ENCODE peak calls at places on chromosomes 4 and X, in eight cellular contexts. One of them, this sample, is unnamed.

GRCh38 chr4:1309261-1310010 is 19.7 kb downstream of the MAEA start:
- DNase-seq in body of pancreas: peak; percentile 81
- DNase-seq in foreskin fibroblast: peak; percentile 96
- DNase-seq in transverse colon: peak; percentile 79
- DNase-seq in astrocyte of the spinal cord: peak; percentile 91
- DNase-seq in breast epithelium: peak; percentile 76
- DNase-seq in brain microvascular endothelial cell: peak; percentile 89
- DNase-seq in HFF-Myc: peak; percentile 83
- DNase-seq in this sample: no peak

GRCh38 chr4:107709916-107710315 is 10.1 kb downstream of the PAPSS1 start:
- DNase-seq in body of pancreas: no peak
- DNase-seq in foreskin fibroblast: peak; percentile 14
- DNase-seq in transverse colon: no peak
- DNase-seq in astrocyte of the spinal cord: no peak
- DNase-seq in breast epithelium: no peak
- DNase-seq in brain microvascular endothelial cell: no peak
- DNase-seq in HFF-Myc: no peak
- DNase-seq in this sample: no peak

GRCh38 chrX:873016-873415 is 242.4 kb downstream of the SHOX start:
- DNase-seq in body of pancreas: no peak
- DNase-seq in foreskin fibroblast: no peak
- DNase-seq in transverse colon: no peak
- DNase-seq in astrocyte of the spinal cord: no peak
- DNase-seq in breast epithelium: no peak
- DNase-seq in brain microvascular endothelial cell: no peak
- DNase-seq in HFF-Myc: no peak
- DNase-seq in this sample: no peak

GRCh38 chr4:13920901-13921300 is 293.4 kb upstream of the BOD1L1 start:
- DNase-seq in body of pancreas: peak; percentile 41
- DNase-seq in foreskin fibroblast: peak; percentile 99
- DNase-seq in transverse colon: peak; percentile 24
- DNase-seq in astrocyte of the spinal cord: peak; percentile 100
- DNase-seq in breast epithelium: no peak
- DNase-seq in brain microvascular endothelial cell: peak; percentile 100
- DNase-seq in HFF-Myc: peak; percentile 100
- DNase-seq in this sample: peak; percentile 100

GRCh38 chrX:14936561-14936960 is 63.3 kb downstream of the MOSPD2 start:
- DNase-seq in body of pancreas: no peak
- DNase-seq in foreskin fibroblast: peak; percentile 50
- DNase-seq in transverse colon: no peak
- DNase-seq in astrocyte of the spinal cord: peak; percentile 62
- DNase-seq in breast epithelium: no peak
- DNase-seq in brain microvascular endothelial cell: peak; percentile 62
- DNase-seq in HFF-Myc: peak; percentile 37
- DNase-seq in this sample: peak; percentile 30

GRCh38 chr4:112940364-112940763 is 109.1 kb upstream of the ANK2 start:
- DNase-seq in body of pancreas: no peak
- DNase-seq in foreskin fibroblast: no peak
- DNase-seq in transverse colon: no peak
- DNase-seq in astrocyte of the spinal cord: no peak
- DNase-seq in breast epithelium: no peak
- DNase-seq in brain microvascular endothelial cell: no peak
- DNase-seq in HFF-Myc: no peak
- DNase-seq in this sample: no peak

GRCh38 chr4:36177946-36178345 is 66.4 kb downstream of the ARAP2 start:
- DNase-seq in body of pancreas: no peak
- DNase-seq in foreskin fibroblast: no peak
- DNase-seq in transverse colon: no peak
- DNase-seq in astrocyte of the spinal cord: peak; percentile 13
- DNase-seq in breast epithelium: no peak
- DNase-seq in brain microvascular endothelial cell: no peak
- DNase-seq in HFF-Myc: no peak
- DNase-seq in this sample: no peak

GRCh38 chr4:13988347-13989265 is 361.1 kb upstream of the BOD1L1 start:
- DNase-seq in body of pancreas: peak; percentile 28
- DNase-seq in foreskin fibroblast: peak; percentile 95
- DNase-seq in transverse colon: no peak
- DNase-seq in astrocyte of the spinal cord: peak; percentile 97
- DNase-seq in breast epithelium: no peak
- DNase-seq in brain microvascular endothelial cell: peak; percentile 98
- DNase-seq in HFF-Myc: no peak
- DNase-seq in this sample: peak; percentile 93

GRCh38 chr4:15443770-15444169 is 15.9 kb downstream of the C1QTNF7 start:
- DNase-seq in body of pancreas: no peak
- DNase-seq in foreskin fibroblast: no peak
- DNase-seq in transverse colon: no peak
- DNase-seq in astrocyte of the spinal cord: no peak
- DNase-seq in breast epithelium: no peak
- DNase-seq in brain microvascular endothelial cell: no peak
- DNase-seq in HFF-Myc: no peak
- DNase-seq in this sample: no peak

GRCh38 chr4:113064244-113064643 is 14.8 kb downstream of the ANK2 start:
- DNase-seq in body of pancreas: peak; percentile 8
- DNase-seq in foreskin fibroblast: no peak
- DNase-seq in transverse colon: no peak
- DNase-seq in astrocyte of the spinal cord: no peak
- DNase-seq in breast epithelium: no peak
- DNase-seq in brain microvascular endothelial cell: no peak
- DNase-seq in HFF-Myc: no peak
- DNase-seq in this sample: no peak

GRCh38 chrX:20363003-20363674 is 96.4 kb upstream of the RPS6KA3 start:
- DNase-seq in body of pancreas: peak; percentile 29
- DNase-seq in foreskin fibroblast: no peak
- DNase-seq in transverse colon: peak; percentile 21
- DNase-seq in astrocyte of the spinal cord: no peak
- DNase-seq in breast epithelium: no peak
- DNase-seq in brain microvascular endothelial cell: peak; percentile 40
- DNase-seq in HFF-Myc: no peak
- DNase-seq in this sample: no peak

GRCh38 chr4:168731706-168732414 is 235.0 kb downstream of the PALLD start:
- DNase-seq in body of pancreas: no peak
- DNase-seq in foreskin fibroblast: no peak
- DNase-seq in transverse colon: no peak
- DNase-seq in astrocyte of the spinal cord: no peak
- DNase-seq in breast epithelium: no peak
- DNase-seq in brain microvascular endothelial cell: no peak
- DNase-seq in HFF-Myc: no peak
- DNase-seq in this sample: peak; percentile 43

GRCh38 chrX:5753291-5753690 is 475.4 kb downstream of the NLGN4X start:
- DNase-seq in body of pancreas: no peak
- DNase-seq in foreskin fibroblast: no peak
- DNase-seq in transverse colon: no peak
- DNase-seq in astrocyte of the spinal cord: no peak
- DNase-seq in breast epithelium: no peak
- DNase-seq in brain microvascular endothelial cell: no peak
- DNase-seq in HFF-Myc: no peak
- DNase-seq in this sample: no peak

GRCh38 chr4:72076562-72076961 is 44.8 kb downstream of the NPFFR2 start:
- DNase-seq in body of pancreas: no peak
- DNase-seq in foreskin fibroblast: no peak
- DNase-seq in transverse colon: no peak
- DNase-seq in astrocyte of the spinal cord: peak; percentile 81
- DNase-seq in breast epithelium: no peak
- DNase-seq in brain microvascular endothelial cell: peak; percentile 14
- DNase-seq in HFF-Myc: no peak
- DNase-seq in this sample: peak; percentile 92

GRCh38 chrX:7927259-7928167 is at the start of gene PNPLA4:
- DNase-seq in body of pancreas: peak; percentile 85
- DNase-seq in foreskin fibroblast: peak; percentile 64
- DNase-seq in transverse colon: peak; percentile 93
- DNase-seq in astrocyte of the spinal cord: peak; percentile 85
- DNase-seq in breast epithelium: peak; percentile 76
- DNase-seq in brain microvascular endothelial cell: peak; percentile 64
- DNase-seq in HFF-Myc: peak; percentile 2
- DNase-seq in this sample: peak; percentile 35

GRCh38 chr4:145609494-145610427 is 9.4 kb upstream of the MMAA start:
- DNase-seq in body of pancreas: peak; percentile 74
- DNase-seq in foreskin fibroblast: peak; percentile 61
- DNase-seq in transverse colon: peak; percentile 69
- DNase-seq in astrocyte of the spinal cord: peak; percentile 74
- DNase-seq in breast epithelium: peak; percentile 56
- DNase-seq in brain microvascular endothelial cell: peak; percentile 82
- DNase-seq in HFF-Myc: peak; percentile 61
- DNase-seq in this sample: no peak

GRCh38 chr4:89273741-89274141 is 33.9 kb downstream of the GPRIN3 start:
- DNase-seq in body of pancreas: no peak
- DNase-seq in foreskin fibroblast: no peak
- DNase-seq in transverse colon: no peak
- DNase-seq in astrocyte of the spinal cord: no peak
- DNase-seq in breast epithelium: no peak
- DNase-seq in brain microvascular endothelial cell: no peak
- DNase-seq in HFF-Myc: no peak
- DNase-seq in this sample: no peak

DNA sequence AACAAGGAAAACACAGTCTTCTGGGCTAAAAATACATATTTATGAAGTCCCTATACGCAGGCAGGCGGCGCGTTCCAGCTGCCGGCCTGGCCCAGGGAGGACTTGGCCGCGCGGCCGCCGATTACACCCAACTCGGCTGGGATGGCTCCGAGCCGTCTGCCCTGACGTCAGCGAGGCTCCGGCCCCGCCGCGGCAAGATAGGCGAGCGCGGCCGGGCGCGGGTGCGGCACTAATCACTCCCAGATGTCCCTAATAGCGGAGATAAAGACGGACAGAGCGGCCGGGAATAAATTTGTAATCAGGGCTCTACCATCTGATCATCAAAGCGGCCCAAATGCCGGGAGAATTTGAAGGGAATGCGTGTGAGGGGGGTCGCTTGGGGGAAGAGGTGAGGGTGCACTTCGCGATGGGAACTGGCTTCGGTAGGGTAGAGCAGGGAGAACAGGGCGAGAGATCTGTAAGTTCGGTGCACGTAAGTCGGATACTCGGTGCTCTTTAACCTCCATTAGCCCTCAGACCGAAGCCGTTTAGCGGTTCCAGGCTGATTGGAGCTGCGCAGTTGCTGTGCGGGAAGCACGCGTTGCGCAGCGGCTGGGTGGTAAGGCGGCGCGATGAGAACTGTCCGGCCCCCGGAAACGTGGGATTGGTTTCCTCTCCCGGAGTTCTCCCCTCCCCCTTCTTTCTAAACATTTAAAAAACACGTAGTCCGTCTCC is 7.7 kb downstream of the HAND2 start:
- DNase-seq in body of pancreas: peak; percentile 63
- DNase-seq in foreskin fibroblast: peak; percentile 93
- DNase-seq in transverse colon: peak; percentile 71
- DNase-seq in astrocyte of the spinal cord: peak; percentile 77
- DNase-seq in breast epithelium: no peak
- DNase-seq in brain microvascular endothelial cell: peak; percentile 58
- DNase-seq in HFF-Myc: peak; percentile 45
- DNase-seq in this sample: no peak
- TF ChIP-seq CTCF in body of pancreas: no peak
- TF ChIP-seq CTCF in foreskin fibroblast: no peak
- TF ChIP-seq CTCF in transverse colon: no peak
- TF ChIP-seq CTCF in astrocyte of the spinal cord: no peak
- TF ChIP-seq CTCF in breast epithelium: no peak
- TF ChIP-seq CTCF in brain microvascular endothelial cell: peak; percentile 1
- TF ChIP-seq CTCF in HFF-Myc: peak; percentile 15
- TF ChIP-seq CTCF in this sample: no peak

GRCh38 chr4:124066579-124066978 is 646.0 kb downstream of the ANKRD50 start:
- DNase-seq in body of pancreas: no peak
- DNase-seq in foreskin fibroblast: no peak
- DNase-seq in transverse colon: no peak
- DNase-seq in astrocyte of the spinal cord: no peak
- DNase-seq in breast epithelium: no peak
- DNase-seq in brain microvascular endothelial cell: no peak
- DNase-seq in HFF-Myc: no peak
- DNase-seq in this sample: no peak

GRCh38 chr4:124065941-124066340 is 646.6 kb downstream of the ANKRD50 start:
- DNase-seq in body of pancreas: no peak
- DNase-seq in foreskin fibroblast: no peak
- DNase-seq in transverse colon: no peak
- DNase-seq in astrocyte of the spinal cord: no peak
- DNase-seq in breast epithelium: no peak
- DNase-seq in brain microvascular endothelial cell: no peak
- DNase-seq in HFF-Myc: no peak
- DNase-seq in this sample: no peak

GRCh38 chr4:124067031-124067430 is 645.5 kb downstream of the ANKRD50 start:
- DNase-seq in body of pancreas: no peak
- DNase-seq in foreskin fibroblast: no peak
- DNase-seq in transverse colon: no peak
- DNase-seq in astrocyte of the spinal cord: no peak
- DNase-seq in breast epithelium: no peak
- DNase-seq in brain microvascular endothelial cell: no peak
- DNase-seq in HFF-Myc: no peak
- DNase-seq in this sample: no peak

DNA sequence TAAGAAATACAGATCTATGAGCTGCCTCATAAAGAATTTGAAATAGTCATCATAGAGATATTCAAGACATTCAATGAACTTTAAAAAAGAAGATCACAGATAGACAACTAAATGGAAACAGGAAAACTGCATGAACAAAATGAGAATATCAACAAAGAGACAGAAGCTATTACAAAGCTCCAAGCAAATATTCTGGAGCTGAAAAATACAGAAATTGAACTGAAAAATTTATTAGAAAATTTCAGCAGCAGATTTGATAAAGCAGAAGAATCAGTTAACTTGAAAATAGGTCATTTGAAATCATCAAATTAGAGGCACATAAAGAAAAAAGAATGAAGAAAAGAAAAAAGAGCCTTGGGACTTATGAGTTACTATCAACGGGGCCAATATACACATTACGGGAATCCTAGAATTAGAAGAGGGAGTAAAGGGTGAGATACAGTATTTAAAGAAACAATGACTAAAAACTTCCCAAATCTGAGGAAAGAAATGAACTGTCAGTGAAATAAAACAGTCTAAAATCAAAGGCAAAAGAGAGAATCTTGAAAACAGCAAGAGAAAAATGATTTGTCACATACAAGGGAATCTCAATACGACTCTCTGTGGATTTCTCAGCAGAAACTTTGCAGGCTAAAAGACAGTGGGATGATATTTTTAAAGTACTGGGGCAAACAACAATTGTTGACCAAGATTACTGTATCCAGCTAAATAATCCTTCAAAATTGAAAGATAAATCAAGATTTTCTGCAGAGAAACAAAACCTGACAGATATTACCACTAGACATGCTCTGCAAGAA is 641.6 kb downstream of the ANKRD50 start:
- DNase-seq in body of pancreas: no peak
- DNase-seq in foreskin fibroblast: no peak
- DNase-seq in transverse colon: no peak
- DNase-seq in astrocyte of the spinal cord: peak; percentile 13
- DNase-seq in breast epithelium: no peak
- DNase-seq in brain microvascular endothelial cell: no peak
- DNase-seq in HFF-Myc: no peak
- DNase-seq in this sample: no peak
- H3K4me3 ChIP-seq in body of pancreas: no peak overlapping the region
- H3K4me3 ChIP-seq in foreskin fibroblast: no peak overlapping the region
- H3K4me3 ChIP-seq in transverse colon: no peak overlapping the region
- H3K4me3 ChIP-seq in astrocyte of the spinal cord: no peak overlapping the region
- H3K4me3 ChIP-seq in breast epithelium: no peak overlapping the region
- H3K4me3 ChIP-seq in brain microvascular endothelial cell: no peak overlapping the region
- H3K4me3 ChIP-seq in HFF-Myc: no peak overlapping the region
- H3K4me3 ChIP-seq in this sample: no peak overlapping the region

GRCh38 chrX:130304587-130305368 is 34.9 kb upstream of the SLC25A14 start:
- DNase-seq in body of pancreas: no peak
- DNase-seq in foreskin fibroblast: no peak
- DNase-seq in transverse colon: no peak
- DNase-seq in astrocyte of the spinal cord: no peak
- DNase-seq in breast epithelium: no peak
- DNase-seq in brain microvascular endothelial cell: no peak
- DNase-seq in HFF-Myc: no peak
- DNase-seq in this sample: no peak
- TF ChIP-seq CTCF in body of pancreas: no peak
- TF ChIP-seq CTCF in foreskin fibroblast: no peak
- TF ChIP-seq CTCF in transverse colon: no peak
- TF ChIP-seq CTCF in astrocyte of the spinal cord: no peak
- TF ChIP-seq CTCF in breast epithelium: no peak
- TF ChIP-seq CTCF in brain microvascular endothelial cell: no peak
- TF ChIP-seq CTCF in HFF-Myc: no peak
- TF ChIP-seq CTCF in this sample: peak; percentile 3

GRCh38 chr4:173270312-173271027 is 63.7 kb downstream of the HMGB2 start:
- DNase-seq in body of pancreas: peak; percentile 16
- DNase-seq in foreskin fibroblast: no peak
- DNase-seq in transverse colon: no peak
- DNase-seq in astrocyte of the spinal cord: peak; percentile 49
- DNase-seq in breast epithelium: no peak
- DNase-seq in brain microvascular endothelial cell: no peak
- DNase-seq in HFF-Myc: no peak
- DNase-seq in this sample: no peak
- H3K4me3 ChIP-seq in body of pancreas: no peak overlapping the region
- H3K4me3 ChIP-seq in foreskin fibroblast: no peak overlapping the region
- H3K4me3 ChIP-seq in transverse colon: no peak overlapping the region
- H3K4me3 ChIP-seq in astrocyte of the spinal cord: no peak overlapping the region
- H3K4me3 ChIP-seq in breast epithelium: no peak overlapping the region
- H3K4me3 ChIP-seq in brain microvascular endothelial cell: no peak overlapping the region
- H3K4me3 ChIP-seq in HFF-Myc: no peak overlapping the region
- H3K4me3 ChIP-seq in this sample: no peak overlapping the region

This sample was measured in epithelial cell of proximal tubule.